ENCODE peak calls at places on chromosomes 1 and 21, in seven cellular contexts. G is tibial artery, A is adipocyte, L is hepatocyte, H is OCI-LY7, V is heart right ventricle, E is breast epithelium. D is an unnamed sample. For H3K4me1, the result is how much of the 10 kb centered on the place peaks cover.

GRCh38 chr1:56098956-56099355 is 480.4 kb downstream of the PLPP3 start:
- DNase-seq in G (no peak), A (peak), L (no peak), H (no peak), V (no peak), E (no peak), D (peak)

GRCh38 chr1:216111842-216112241 is 311.4 kb downstream of the USH2A start:
- DNase-seq in G (no peak), A (peak), L (no peak), H (no peak), V (no peak), E (no peak), D (peak)

GRCh38 chr1:226308166-226308722 is 720 bp downstream of the LIN9 start:
- DNase-seq in G (no peak), A (no peak), L (no peak), H (peak), V (peak), E (no peak), D (no peak)

GRCh38 chr1:33347650-33347992 is 26.7 kb upstream of the A3GALT2 start:
- DNase-seq in G (no peak), A (peak), L (peak), H (no peak), V (peak), E (no peak), D (no peak)

GRCh38 chr1:155864393-155864792 is 5.0 kb downstream of the SYT11 start:
- DNase-seq in G (no peak), A (no peak), L (no peak), H (no peak), V (no peak), E (no peak), D (peak)

GRCh38 chr1:192669174-192669573 is 33.2 kb downstream of the RGS13 start:
- DNase-seq in G (no peak), A (no peak), L (no peak), H (no peak), V (no peak), E (no peak), D (no peak)

GRCh38 chr1:207917086-207917485 is 6.2 kb upstream of the CD34 start:
- DNase-seq in G (no peak), A (no peak), L (no peak), H (no peak), V (no peak), E (no peak), D (no peak)

GRCh38 chr1:77857557-77857956 is 30.9 kb upstream of the NEXN start:
- DNase-seq in G (no peak), A (peak), L (no peak), H (no peak), V (no peak), E (no peak), D (no peak)

GRCh38 chr1:185412385-185413074 is 95.5 kb upstream of the IVNS1ABP start:
- DNase-seq in G (no peak), A (no peak), L (no peak), H (no peak), V (no peak), E (peak), D (no peak)

GRCh38 chr1:193706763-193707162 is 520.4 kb upstream of the B3GALT2 start:
- DNase-seq in G (no peak), A (peak), L (no peak), H (no peak), V (no peak), E (no peak), D (no peak)

GRCh38 chr1:237568955-237569354 is 321.8 kb downstream of the ZP4 start:
- DNase-seq in G (no peak), A (no peak), L (no peak), H (no peak), V (no peak), E (no peak), D (no peak)

GRCh38 chr1:110746644-110747259 is 72.0 kb upstream of the KCNA3 start:
- DNase-seq in G (no peak), A (peak), L (peak), H (peak), V (peak), E (no peak), D (peak)

GRCh38 chr1:150176593-150176992 is 26.9 kb downstream of the PLEKHO1 start:
- DNase-seq in G (no peak), A (peak), L (no peak), H (no peak), V (no peak), E (no peak), D (no peak)

GRCh38 chr1:164794310-164794709 is 235.3 kb downstream of the PBX1 start:
- DNase-seq in G (peak), A (peak), L (peak), H (no peak), V (no peak), E (peak), D (peak)

GRCh38 chr1:108097057-108097456 is 103.1 kb downstream of the SLC25A24 start:
- DNase-seq in G (no peak), A (no peak), L (no peak), H (no peak), V (no peak), E (no peak), D (no peak)
- H3K4me1 ChIP-seq in G (under half), A (under half), L (under half), H (under half), V (under half), E (under half), D (under half)

DNA sequence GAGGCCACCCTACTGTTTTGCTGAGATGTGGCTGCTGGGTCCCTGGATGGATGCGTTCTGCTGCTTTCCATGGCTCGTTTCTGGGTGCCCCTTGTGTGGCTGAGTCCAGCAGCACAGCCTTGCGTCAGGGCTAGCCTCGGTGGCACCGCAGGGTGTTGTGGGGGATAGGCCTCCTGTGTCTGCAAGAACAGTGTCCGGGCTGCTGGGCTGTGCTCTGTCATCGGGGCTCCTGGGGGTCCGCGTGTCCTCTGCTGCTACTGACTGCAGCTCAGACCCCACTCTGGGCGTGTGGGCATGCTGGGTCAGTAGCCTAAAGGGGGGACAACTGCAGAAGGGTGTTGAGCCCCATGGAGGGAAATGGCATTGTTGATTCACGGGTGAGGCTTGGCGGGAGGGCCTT is 4.9 kb downstream of the RRP1 start:
- DNase-seq in G (no peak), A (no peak), L (no peak), H (no peak), V (no peak), E (no peak), D (no peak)
- H3K4me1 ChIP-seq in G (under half), A (under half), L (under half), H (under half), V (under half), E (under half), D (under half)

GRCh38 chr1:23562138-23562819 is 3.0 kb upstream of the ID3 start:
- DNase-seq in G (peak), A (peak), L (peak), H (peak), V (peak), E (peak), D (peak)
- H3K4me1 ChIP-seq in G (under half), A (under half), L (under half), H (half or more), V (half or more), E (under half), D (under half)

GRCh38 chr1:115064461-115064860 is 24.8 kb downstream of the TSPAN2 start:
- DNase-seq in G (no peak), A (no peak), L (no peak), H (no peak), V (no peak), E (no peak), D (no peak)
- H3K4me1 ChIP-seq in G (under half), A (under half), L (under half), H (under half), V (under half), E (under half), D (under half)

DNA sequence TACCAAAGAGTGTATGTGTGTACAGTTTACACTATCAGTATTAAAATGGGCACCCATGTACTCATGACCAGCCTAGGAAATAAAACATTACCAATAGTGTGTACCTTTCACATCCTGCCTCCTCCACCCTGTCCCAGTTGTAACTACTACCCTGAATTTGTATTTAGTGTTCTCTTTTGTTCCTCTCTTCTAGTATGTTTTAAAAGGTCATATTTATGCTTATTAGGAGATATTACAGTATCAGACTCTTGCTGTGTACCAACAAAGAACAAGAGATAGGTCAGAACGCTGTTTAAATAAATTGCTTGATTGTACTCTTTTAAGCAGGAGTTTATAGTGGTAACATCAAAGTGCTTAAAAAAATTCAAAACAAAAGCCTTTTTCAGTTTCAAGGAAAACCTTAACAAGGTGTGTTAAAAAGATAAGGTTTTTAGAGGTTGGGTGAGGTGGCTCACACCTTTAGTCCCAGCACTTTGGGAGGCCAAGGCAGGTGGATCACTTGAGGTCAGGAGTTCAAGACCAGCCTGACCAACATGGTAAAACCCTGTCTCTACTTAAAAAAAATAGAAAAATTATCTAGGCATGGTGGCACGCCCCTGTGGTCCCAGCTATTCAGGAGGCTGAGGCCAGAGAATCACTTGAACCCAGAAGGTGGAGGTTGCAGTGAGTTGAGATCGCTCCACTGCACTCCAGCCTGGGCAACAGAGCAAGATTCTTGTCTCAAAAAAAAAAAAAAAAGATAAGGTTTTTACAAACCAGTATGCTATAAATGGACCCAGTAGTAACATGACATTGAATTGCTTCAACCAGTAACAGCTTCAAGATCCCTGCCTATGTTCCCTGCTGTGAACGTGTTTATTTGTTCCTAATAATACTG is 35.9 kb downstream of the MPZL1 start:
- DNase-seq in G (no peak), A (no peak), L (no peak), H (no peak), V (no peak), E (no peak), D (no peak)
- H3K4me1 ChIP-seq in G (under half), A (under half), L (under half), H (under half), V (under half), E (under half), D (under half)

DNA sequence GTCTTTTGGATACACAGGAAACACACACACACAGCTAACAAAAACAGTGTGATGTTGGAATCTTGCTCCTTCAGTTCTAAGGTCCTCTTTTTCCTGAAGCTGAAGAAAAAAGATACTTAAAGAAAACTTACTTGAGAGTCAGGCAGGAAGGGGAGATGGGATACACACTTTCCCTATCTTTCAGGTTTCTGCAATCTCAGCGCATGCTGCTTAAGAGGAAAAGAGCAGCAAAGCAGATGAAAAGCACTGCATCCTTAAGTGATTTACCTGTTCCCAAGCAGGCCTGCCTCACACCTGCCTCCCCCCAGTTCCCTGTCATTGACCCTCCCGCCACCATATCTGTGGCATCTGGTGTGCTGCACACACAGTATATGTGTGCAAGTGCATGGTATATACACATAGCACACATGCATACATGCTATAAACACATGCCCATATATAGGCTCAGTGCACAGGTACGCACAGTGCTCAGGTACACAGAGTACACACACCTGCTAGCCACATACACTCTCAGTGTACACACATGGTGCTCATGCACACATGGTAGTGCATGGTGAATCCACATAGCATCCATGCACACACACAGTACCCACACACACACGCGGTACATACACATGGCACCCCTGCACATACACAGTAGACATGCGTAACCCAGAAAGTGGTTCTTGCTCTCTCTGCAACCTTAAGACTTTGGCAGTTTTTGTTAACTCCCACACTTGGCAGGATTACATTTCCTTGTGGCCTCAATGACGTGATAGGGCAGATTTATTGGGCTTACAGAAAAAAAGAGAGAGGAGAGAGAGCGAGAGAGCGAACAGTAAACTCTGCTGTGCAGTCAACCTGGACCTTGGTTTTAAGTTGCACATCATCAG is 166.9 kb downstream of the TOMM20 start:
- DNase-seq in G (no peak), A (peak), L (no peak), H (peak), V (peak), E (no peak), D (peak)
- H3K4me1 ChIP-seq in G (half or more), A (half or more), L (half or more), H (half or more), V (half or more), E (under half), D (under half)

DNA sequence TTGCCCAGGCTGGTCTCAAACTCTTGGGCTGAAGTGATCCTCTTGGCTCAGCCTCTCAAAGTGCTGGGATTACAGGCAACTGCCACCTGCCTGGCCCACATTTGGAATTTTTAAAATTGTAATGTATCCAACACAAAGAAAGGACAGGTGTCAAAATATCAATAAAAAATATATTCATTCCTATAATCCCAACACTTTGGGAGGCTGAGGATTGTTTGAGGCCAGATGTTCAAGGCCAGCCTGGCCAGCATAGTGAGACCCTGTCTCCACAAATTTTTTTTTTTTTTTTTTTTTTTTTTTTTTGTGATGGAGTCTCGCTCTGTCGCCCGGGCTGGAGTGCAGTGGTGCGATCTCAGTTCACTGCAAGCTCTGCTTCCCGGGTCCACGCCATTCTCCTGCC is 10.0 kb downstream of the HES2 start:
- DNase-seq in G (no peak), A (no peak), L (no peak), H (no peak), V (no peak), E (no peak), D (no peak)
- H3K4me1 ChIP-seq in G (under half), A (under half), L (under half), H (under half), V (under half), E (under half), D (under half)

GRCh38 chr1:12402844-12403243 is 173.0 kb downstream of the VPS13D start:
- DNase-seq in G (no peak), A (no peak), L (no peak), H (no peak), V (no peak), E (no peak), D (no peak)

GRCh38 chr1:12406218-12407021 is 176.6 kb downstream of the VPS13D start:
- DNase-seq in G (no peak), A (peak), L (no peak), H (no peak), V (no peak), E (no peak), D (peak)

GRCh38 chr1:12407050-12407961 is 177.5 kb downstream of the VPS13D start:
- DNase-seq in G (no peak), A (peak), L (peak), H (no peak), V (peak), E (peak), D (peak)

GRCh38 chr1:12405325-12406217 is 175.7 kb downstream of the VPS13D start:
- DNase-seq in G (peak), A (peak), L (peak), H (no peak), V (no peak), E (peak), D (peak)

GRCh38 chr1:12404918-12405317 is 175.1 kb downstream of the VPS13D start:
- DNase-seq in G (no peak), A (no peak), L (no peak), H (no peak), V (no peak), E (no peak), D (no peak)
- H3K4me1 ChIP-seq in G (half or more), A (half or more), L (half or more), H (under half), V (half or more), E (under half), D (under half)